ENCODE peak calls at places on chromosomes 2 and 18, in seven cellular contexts. A is pancreas, Q is AG10803, R is cardiac muscle cell, J is hepatocyte, E is breast epithelium, Y is GM12865. G is an unnamed sample.

GRCh38 chr2:38498039-38498438 is 104.7 kb downstream of the HNRNPLL start:
- DNase-seq in A (no peak), Q (no peak), R (no peak), J (no peak), E (no peak), Y (peak), G (no peak)

GRCh38 chr18:57523171-57523956 is 63.1 kb downstream of the FECH start:
- DNase-seq in A (no peak), Q (no peak), R (no peak), J (no peak), E (no peak), Y (peak), G (no peak)

GRCh38 chr2:29519996-29520395 is 401.4 kb downstream of the ALK start:
- DNase-seq in A (no peak), Q (peak), R (peak), J (no peak), E (no peak), Y (no peak), G (peak)

GRCh38 chr18:24949908-24950307 is 402.1 kb downstream of the ZNF521 start:
- DNase-seq in A (no peak), Q (no peak), R (no peak), J (no peak), E (no peak), Y (no peak), G (no peak)

GRCh38 chr18:34978953-34979608 is 62.1 kb upstream of the MAPRE2 start:
- DNase-seq in A (peak), Q (peak), R (peak), J (peak), E (no peak), Y (peak), G (peak)

GRCh38 chr2:235106874-235107639 is 155.2 kb downstream of the SH3BP4 start:
- DNase-seq in A (peak), Q (peak), R (peak), J (peak), E (peak), Y (peak), G (peak)

GRCh38 chr18:74778191-74778847 is 180.6 kb downstream of the ZNF407 start:
- DNase-seq in A (no peak), Q (peak), R (no peak), J (no peak), E (no peak), Y (no peak), G (no peak)

GRCh38 chr2:96802281-96802595 is 13.8 kb upstream of the CNNM3 start:
- DNase-seq in A (no peak), Q (no peak), R (no peak), J (no peak), E (no peak), Y (peak), G (no peak)

GRCh38 chr2:118847447-118848172 is at the start of gene EN1:
- DNase-seq in A (no peak), Q (peak), R (peak), J (peak), E (no peak), Y (no peak), G (peak)

GRCh38 chr18:9898792-9899549 is 13.2 kb downstream of the TXNDC2 start:
- DNase-seq in A (no peak), Q (peak), R (peak), J (peak), E (no peak), Y (no peak), G (peak)

GRCh38 chr2:70083344-70084156 is 3.7 kb upstream of the PCBP1 start:
- DNase-seq in A (no peak), Q (no peak), R (no peak), J (peak), E (no peak), Y (peak), G (no peak)

GRCh38 chr2:119756837-119757236 is 2.9 kb upstream of the PTPN4 start:
- DNase-seq in A (peak), Q (peak), R (peak), J (peak), E (no peak), Y (no peak), G (peak)

GRCh38 chr2:24489942-24490673 is 946 bp upstream of the NCOA1 start:
- DNase-seq in A (peak), Q (peak), R (peak), J (peak), E (no peak), Y (no peak), G (peak)

GRCh38 chr2:121038831-121039230 is 246.2 kb downstream of the TFCP2L1 start:
- DNase-seq in A (peak), Q (no peak), R (no peak), J (no peak), E (no peak), Y (no peak), G (no peak)

GRCh38 chr2:68908392-68908970 is 37.3 kb upstream of the BMP10 start:
- DNase-seq in A (peak), Q (peak), R (peak), J (peak), E (peak), Y (peak), G (peak)

GRCh38 chr18:37487400-37487831 is 78.2 kb downstream of the CELF4 start:
- DNase-seq in A (no peak), Q (no peak), R (peak), J (no peak), E (no peak), Y (no peak), G (peak)

GRCh38 chr2:216845426-216845825 is 14.4 kb downstream of the TNP1 start:
- DNase-seq in A (no peak), Q (no peak), R (no peak), J (no peak), E (no peak), Y (no peak), G (no peak)

GRCh38 chr18:49412673-49413072 is 47.8 kb downstream of the DYM start:
- DNase-seq in A (no peak), Q (no peak), R (no peak), J (no peak), E (no peak), Y (no peak), G (no peak)

GRCh38 chr2:197307933-197308521 is 2.6 kb downstream of the ANKRD44 start:
- DNase-seq in A (no peak), Q (no peak), R (no peak), J (no peak), E (no peak), Y (peak), G (no peak)

GRCh38 chr2:43071629-43072550 is 154.5 kb downstream of the ZFP36L2 start:
- DNase-seq in A (no peak), Q (peak), R (no peak), J (no peak), E (peak), Y (no peak), G (no peak)

GRCh38 chr2:70569559-70569958 is 15.9 kb upstream of the TGFA start:
- DNase-seq in A (no peak), Q (no peak), R (no peak), J (no peak), E (no peak), Y (no peak), G (no peak)

GRCh38 chr2:136527560-136527959 is 237.8 kb upstream of the THSD7B start:
- DNase-seq in A (no peak), Q (no peak), R (peak), J (peak), E (no peak), Y (peak), G (peak)

GRCh38 chr2:220394433-220394832 is 767.0 kb downstream of the SLC4A3 start:
- DNase-seq in A (no peak), Q (peak), R (peak), J (peak), E (no peak), Y (no peak), G (peak)

GRCh38 chr2:18623782-18624181 is 34.4 kb upstream of the NT5C1B start:
- DNase-seq in A (no peak), Q (peak), R (peak), J (no peak), E (no peak), Y (no peak), G (peak)

GRCh38 chr18:9719421-9719981 is 11.4 kb downstream of the RAB31 start:
- DNase-seq in A (no peak), Q (peak), R (peak), J (no peak), E (peak), Y (no peak), G (peak)

GRCh38 chr2:46686811-46687210 is 207.4 kb downstream of the TMEM247 start:
- DNase-seq in A (no peak), Q (no peak), R (no peak), J (no peak), E (no peak), Y (no peak), G (no peak)

GRCh38 chr2:169190197-169190775 is 120.9 kb downstream of the DHRS9 start:
- DNase-seq in A (no peak), Q (no peak), R (no peak), J (no peak), E (no peak), Y (no peak), G (no peak)

GRCh38 chr2:218219934-218220333 is 2.9 kb downstream of the ARPC2 start:
- DNase-seq in A (no peak), Q (no peak), R (no peak), J (no peak), E (no peak), Y (no peak), G (no peak)
- H3K4me3 ChIP-seq in A (peak), Q (peak), R (no peak), J (no peak), E (peak), Y (peak), G (peak)

GRCh38 chr2:241869087-241869961 is at the start of gene RTP5:
- DNase-seq in A (no peak), Q (no peak), R (no peak), J (no peak), E (no peak), Y (no peak), G (no peak)
- H3K4me3 ChIP-seq in A (no peak), Q (no peak), R (no peak), J (no peak), E (no peak), Y (no peak), G (no peak)

GRCh38 chr2:160968183-160968582 is 192.0 kb upstream of the TANK start:
- DNase-seq in A (no peak), Q (peak), R (peak), J (no peak), E (no peak), Y (no peak), G (peak)

GRCh38 chr2:160967523-160967922 is 192.7 kb upstream of the TANK start:
- DNase-seq in A (no peak), Q (no peak), R (no peak), J (no peak), E (no peak), Y (no peak), G (no peak)

GRCh38 chr2:160973991-160974390 is 186.2 kb upstream of the TANK start:
- DNase-seq in A (no peak), Q (no peak), R (no peak), J (no peak), E (no peak), Y (no peak), G (no peak)

GRCh38 chr2:160974803-160975202 is 185.4 kb upstream of the TANK start:
- DNase-seq in A (no peak), Q (no peak), R (no peak), J (no peak), E (no peak), Y (no peak), G (no peak)

DNA sequence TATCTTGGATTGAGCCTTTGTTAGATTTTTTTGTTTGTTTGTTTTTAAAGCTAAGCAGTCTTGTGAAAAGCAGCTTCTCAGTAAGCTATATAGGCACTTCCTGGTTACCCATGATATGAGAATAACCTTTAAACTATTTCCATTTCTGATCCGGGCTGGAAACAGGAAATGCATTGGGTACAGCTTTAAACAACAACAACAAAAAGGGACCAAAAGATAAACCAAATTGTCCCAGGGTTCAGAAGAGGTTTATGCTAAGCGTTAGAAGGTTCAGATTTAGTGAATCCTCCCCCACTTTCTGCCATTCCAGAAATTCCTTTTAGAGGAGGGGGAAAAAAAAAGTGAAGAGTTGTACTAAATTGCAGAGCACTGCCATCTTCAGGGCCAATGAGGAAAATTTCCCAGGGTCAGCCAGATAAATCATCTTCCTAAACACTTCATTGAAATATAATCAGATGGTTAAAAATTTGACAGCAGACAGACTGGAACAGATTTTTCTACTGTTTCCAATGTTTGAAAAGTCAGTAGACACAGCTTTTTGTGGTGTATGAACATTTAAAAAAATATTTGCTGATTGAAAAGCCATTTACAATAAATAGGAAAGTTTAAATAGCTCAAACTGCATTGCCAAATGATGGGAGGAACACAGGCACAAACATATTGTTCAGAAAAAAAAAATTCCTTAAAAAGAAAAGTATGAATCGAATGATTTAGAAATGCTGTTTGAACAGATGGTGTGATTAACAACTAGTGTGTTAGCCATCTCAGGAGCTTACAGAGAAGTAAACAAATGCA is 190.0 kb upstream of the TANK start:
- DNase-seq in A (peak), Q (peak), R (peak), J (peak), E (no peak), Y (peak), G (peak)
- H3K4me3 ChIP-seq in A (peak), Q (no peak), R (no peak), J (no peak), E (peak), Y (no peak), G (no peak)

GRCh38 chr2:185640588-185640987 is 98.0 kb upstream of the FSIP2 start:
- DNase-seq in A (no peak), Q (no peak), R (no peak), J (no peak), E (no peak), Y (no peak), G (no peak)

GRCh38 chr2:185643434-185643833 is 95.2 kb upstream of the FSIP2 start:
- DNase-seq in A (no peak), Q (no peak), R (no peak), J (peak), E (no peak), Y (no peak), G (no peak)

GRCh38 chr2:185633621-185634020 is 105.0 kb upstream of the FSIP2 start:
- DNase-seq in A (no peak), Q (no peak), R (no peak), J (no peak), E (no peak), Y (no peak), G (no peak)

GRCh38 chr2:185638771-185639170 is 99.8 kb upstream of the FSIP2 start:
- DNase-seq in A (no peak), Q (no peak), R (no peak), J (no peak), E (no peak), Y (no peak), G (no peak)
- H3K4me3 ChIP-seq in A (no peak), Q (no peak), R (no peak), J (no peak), E (no peak), Y (no peak), G (no peak)